ENCODE peak calls at places on chromosomes 3 and 15, in nine cellular contexts. Q, T, L, H, I, N, R, E and A are unnamed samples.

GRCh38 chr3:58237940-58238681 is 519 bp downstream of the ABHD6 start:
- DNase-seq in I (peak), R (peak), Q (peak), N (peak), H (peak), T (peak), E (peak), L (peak), A (no peak)

GRCh38 chr3:194166682-194167479 is 30.9 kb downstream of the HES1 start:
- DNase-seq in Q (no peak), N (no peak), H (no peak), E (no peak), R (no peak), T (no peak), L (no peak), I (peak), A (no peak)

GRCh38 chr15:79967331-79968182 is 3.4 kb downstream of the BCL2A1 start:
- DNase-seq in I (no peak), T (no peak), R (no peak), N (no peak), H (no peak), E (no peak), L (no peak), Q (no peak), A (no peak)

GRCh38 chr3:13621381-13622221 is 72.7 kb downstream of the FBLN2 start:
- DNase-seq in R (no peak), H (no peak), E (no peak), N (no peak), I (no peak), T (no peak), L (no peak), Q (peak), A (no peak)

GRCh38 chr3:126540342-126540849 is 16.4 kb downstream of the CHST13 start:
- DNase-seq in I (no peak), N (peak), T (no peak), Q (peak), L (no peak), R (no peak), E (peak), H (peak), A (no peak)

GRCh38 chr15:71136159-71137137 is 21.2 kb downstream of the THSD4 start:
- DNase-seq in N (peak), E (no peak), T (no peak), Q (peak), L (no peak), R (no peak), H (no peak), I (no peak), A (no peak)

GRCh38 chr3:104909188-104909587 is 457.5 kb upstream of the ALCAM start:
- DNase-seq in Q (peak), H (no peak), E (no peak), N (peak), L (no peak), T (no peak), R (no peak), I (peak), A (no peak)

GRCh38 chr15:92811514-92811913 is 88.6 kb upstream of the CHD2 start:
- DNase-seq in L (no peak), R (no peak), T (no peak), N (peak), I (peak), H (no peak), Q (no peak), E (no peak), A (no peak)

GRCh38 chr3:160141485-160142185 is 83.6 kb upstream of the C3orf80 start:
- DNase-seq in R (no peak), E (no peak), T (no peak), N (no peak), I (no peak), H (no peak), L (no peak), Q (peak), A (no peak)

GRCh38 chr3:119181765-119182164 is 8.4 kb downstream of the UPK1B start:
- DNase-seq in Q (no peak), E (no peak), T (no peak), I (no peak), R (no peak), N (no peak), L (no peak), H (no peak), A (no peak)

GRCh38 chr3:172635588-172635987 is 75.3 kb downstream of the NCEH1 start:
- DNase-seq in L (no peak), Q (no peak), R (peak), E (no peak), N (no peak), T (no peak), H (no peak), I (no peak), A (no peak)

GRCh38 chr15:74793135-74794028 is 11.5 kb downstream of the CSK start:
- DNase-seq in N (no peak), L (peak), T (peak), Q (no peak), I (no peak), R (no peak), E (no peak), H (no peak), A (no peak)

GRCh38 chr3:184710870-184711365 is 946 bp downstream of the MAGEF1 start:
- DNase-seq in R (peak), L (no peak), I (no peak), H (no peak), N (peak), Q (peak), E (no peak), T (no peak), A (no peak)